ENCODE peak calls at places on chromosomes 2 and 18, in eight cellular contexts. C is progenitor cell of endocrine pancreas; Q is DMS 273 treated with DMSO at 0.1 percent for 48 hours; P is activated CD4-positive, alpha-beta T cell treated with anti-CD3 and anti-CD28 coated beads, Interleukin-2, amount 50 U/mL, for 1 hour; Z is IMR-90; W is cardiac fibroblast; J is effector CD4-positive, alpha-beta T cell; E is stimulated activated CD4-positive, alpha-beta T cell treated with anti-CD3 and anti-CD28 coated beads, Interleukin-12 subunit alpha, Interleukin-12 subunit beta, amount 100 ng/mL, for 4 hours. S is an unnamed sample.

GRCh38 chr2:47601518-47602015 is 181.4 kb upstream of the MSH6 start:
- DNase-seq in Q (no peak), E (no peak), Z (no peak), W (no peak), J (no peak), P (no peak), C (no peak), S (no peak)

GRCh38 chr2:100902833-100903405 is 83.0 kb downstream of the NPAS2 start:
- DNase-seq in J (no peak), W (peak; percentile 96), E (no peak), P (no peak), C (no peak), Z (peak; percentile 97), Q (no peak), S (peak; percentile 54)

GRCh38 chr2:136131961-136132839 is 14.3 kb upstream of the CXCR4 start:
- DNase-seq in C (no peak), Q (no peak), W (no peak), Z (no peak), P (peak; percentile 77), J (peak; percentile 75), E (no peak), S (no peak)

GRCh38 chr2:43269706-43270105 is 43.3 kb upstream of the ZFP36L2 start:
- DNase-seq in Z (peak; percentile 81), E (no peak), P (no peak), W (peak; percentile 93), Q (no peak), C (no peak), J (no peak), S (no peak)

GRCh38 chr2:190996338-190996946 is 17.5 kb downstream of the STAT1 start:
- DNase-seq in C (no peak), W (peak; percentile 53), J (peak; percentile 14), E (no peak), Z (peak; percentile 34), P (peak; percentile 15), Q (no peak), S (peak; percentile 66)

GRCh38 chr18:59918320-59918755 is 18.5 kb downstream of the PMAIP1 start:
- DNase-seq in Z (peak; percentile 61), J (no peak), C (no peak), W (peak; percentile 71), E (no peak), P (no peak), Q (peak; percentile 97), S (peak; percentile 49)

GRCh38 chr2:38600242-38600891 is 2.4 kb downstream of the HNRNPLL start:
- DNase-seq in J (no peak), W (no peak), C (no peak), P (no peak), Z (no peak), Q (no peak), E (no peak), S (peak; percentile 49)

GRCh38 chr2:60872510-60872928 is 8.9 kb upstream of the REL start:
- DNase-seq in C (no peak), P (no peak), J (no peak), Q (no peak), Z (peak; percentile 4), E (no peak), W (no peak), S (no peak)

GRCh38 chr2:28557389-28558119 is 61.7 kb downstream of the PLB1 start:
- DNase-seq in J (no peak), P (no peak), Q (no peak), E (no peak), W (no peak), C (no peak), Z (no peak), S (no peak)

GRCh38 chr2:206642075-206643025 is at the start of gene FAM237A:
- DNase-seq in Z (peak; percentile 57), C (peak; percentile 57), P (no peak), E (no peak), J (no peak), W (peak; percentile 74), Q (no peak), S (peak; percentile 68)

GRCh38 chr2:121534007-121534406 is 3.3 kb downstream of the RNU4ATAC start:
- DNase-seq in J (no peak), E (no peak), Q (no peak), C (no peak), P (no peak), W (no peak), Z (no peak), S (no peak)

GRCh38 chr2:196758474-196759377 is 40.8 kb downstream of the GTF3C3 start:
- DNase-seq in J (no peak), C (no peak), W (peak; percentile 57), P (no peak), Z (peak; percentile 46), E (no peak), Q (no peak), S (peak; percentile 22)

GRCh38 chr2:191631754-191632153 is 46.2 kb upstream of the NABP1 start:
- DNase-seq in P (no peak), Z (peak; percentile 66), W (peak; percentile 50), E (no peak), C (no peak), Q (no peak), J (no peak), S (no peak)

GRCh38 chr2:112020561-112020960 is 34.5 kb upstream of the TMEM87B start:
- DNase-seq in Q (no peak), Z (no peak), E (no peak), W (no peak), P (no peak), C (no peak), J (no peak), S (peak; percentile 25)

GRCh38 chr2:203743441-203743932 is 37.0 kb downstream of the CD28 start:
- DNase-seq in J (no peak), Z (peak; percentile 43), W (peak; percentile 77), P (no peak), Q (no peak), E (no peak), C (no peak), S (no peak)

GRCh38 chr2:116952254-116952653 is 862.2 kb upstream of the DDX18 start:
- DNase-seq in P (no peak), Z (no peak), C (no peak), W (no peak), E (no peak), J (no peak), Q (no peak), S (peak; percentile 5)

GRCh38 chr2:72676341-72677025 is 149.3 kb downstream of the EXOC6B start:
- DNase-seq in W (peak; percentile 47), C (no peak), Q (no peak), Z (peak; percentile 23), J (no peak), E (no peak), P (no peak), S (no peak)

GRCh38 chr2:197028230-197028629 is 101.7 kb upstream of the PGAP1 start:
- DNase-seq in J (no peak), Z (peak; percentile 84), E (no peak), W (peak; percentile 86), P (no peak), Q (no peak), C (no peak), S (no peak)